ENCODE peak calls at places on chromosomes 3 and 15, in four cellular contexts. One of them, this sample, is unnamed.
A peak's percentile ranks its signal among the peaks of the same experiment; 100 is the strongest.

GRCh38 chr15:88881781-88882180 is 13.6 kb downstream of the HAPLN3 start:
- DNase-seq in stomach: no peak
- DNase-seq in kidney: no peak
- DNase-seq in tibial nerve: no peak
- DNase-seq in this sample: no peak

GRCh38 chr15:81375461-81375860 is 1.4 kb upstream of the TMC3 start:
- DNase-seq in stomach: no peak
- DNase-seq in kidney: no peak
- DNase-seq in tibial nerve: no peak
- DNase-seq in this sample: no peak

GRCh38 chr3:94246136-94246535 is 183.3 kb downstream of the NSUN3 start:
- DNase-seq in stomach: no peak
- DNase-seq in kidney: no peak
- DNase-seq in tibial nerve: no peak
- DNase-seq in this sample: no peak

GRCh38 chr3:45771831-45772230 is 24.5 kb downstream of the SLC6A20 start:
- DNase-seq in stomach: peak; percentile 7
- DNase-seq in kidney: no peak
- DNase-seq in tibial nerve: no peak
- DNase-seq in this sample: no peak

GRCh38 chr3:53739926-53740325 is 106.3 kb downstream of the CHDH start:
- DNase-seq in stomach: no peak
- DNase-seq in kidney: no peak
- DNase-seq in tibial nerve: no peak
- DNase-seq in this sample: no peak

GRCh38 chr3:53890726-53891499 is 746 bp downstream of the SELENOK start:
- DNase-seq in stomach: peak; percentile 57
- DNase-seq in kidney: no peak
- DNase-seq in tibial nerve: no peak
- DNase-seq in this sample: no peak

GRCh38 chr15:51830279-51830806 is 890 bp downstream of the TMOD3 start:
- DNase-seq in stomach: peak; percentile 50
- DNase-seq in kidney: no peak
- DNase-seq in tibial nerve: no peak
- DNase-seq in this sample: no peak

GRCh38 chr15:62495670-62496328 is 330.7 kb upstream of the C2CD4B start:
- DNase-seq in stomach: peak; percentile 33
- DNase-seq in kidney: no peak
- DNase-seq in tibial nerve: no peak
- DNase-seq in this sample: peak; percentile 7

GRCh38 chr3:126083511-126083912 is 412 bp downstream of the SLC41A3 start:
- DNase-seq in stomach: peak; percentile 49
- DNase-seq in kidney: no peak
- DNase-seq in tibial nerve: no peak
- DNase-seq in this sample: no peak

GRCh38 chr3:42654331-42655201 is 1.1 kb downstream of the ZBTB47 start:
- DNase-seq in stomach: peak; percentile 42
- DNase-seq in kidney: peak; percentile 85
- DNase-seq in tibial nerve: no peak
- DNase-seq in this sample: peak; percentile 63

GRCh38 chr3:137026701-137027100 is 68.9 kb downstream of the IL20RB start:
- DNase-seq in stomach: no peak
- DNase-seq in kidney: no peak
- DNase-seq in tibial nerve: no peak
- DNase-seq in this sample: no peak

GRCh38 chr15:75043509-75044257 is 20.3 kb downstream of the PPCDC start:
- DNase-seq in stomach: peak; percentile 82
- DNase-seq in kidney: peak; percentile 98
- DNase-seq in tibial nerve: peak; percentile 96
- DNase-seq in this sample: peak; percentile 95

GRCh38 chr3:3853584-3853983 is 54.4 kb downstream of the LRRN1 start:
- DNase-seq in stomach: no peak
- DNase-seq in kidney: no peak
- DNase-seq in tibial nerve: no peak
- DNase-seq in this sample: no peak

GRCh38 chr3:119628390-119628789 is 30.7 kb downstream of the PLA1A start:
- DNase-seq in stomach: no peak
- DNase-seq in kidney: no peak
- DNase-seq in tibial nerve: no peak
- DNase-seq in this sample: no peak

GRCh38 chr3:61182648-61183047 is 68.6 kb downstream of the FHIT start:
- DNase-seq in stomach: no peak
- DNase-seq in kidney: no peak
- DNase-seq in tibial nerve: no peak
- DNase-seq in this sample: no peak

GRCh38 chr3:146187334-146187950 is 26.5 kb upstream of the PLOD2 start:
- DNase-seq in stomach: no peak
- DNase-seq in kidney: no peak
- DNase-seq in tibial nerve: no peak
- DNase-seq in this sample: peak; percentile 6

GRCh38 chr3:87354399-87354798 is 78.0 kb upstream of the POU1F1 start:
- DNase-seq in stomach: no peak
- DNase-seq in kidney: no peak
- DNase-seq in tibial nerve: no peak
- DNase-seq in this sample: no peak

GRCh38 chr3:164194842-164195241 is 883.5 kb downstream of the SI start:
- DNase-seq in stomach: no peak
- DNase-seq in kidney: no peak
- DNase-seq in tibial nerve: no peak
- DNase-seq in this sample: no peak

GRCh38 chr3:194869482-194870169 is 183.9 kb downstream of the FAM43A start:
- DNase-seq in stomach: no peak
- DNase-seq in kidney: no peak
- DNase-seq in tibial nerve: no peak
- DNase-seq in this sample: no peak

GRCh38 chr3:172461530-172462138 is 13.4 kb upstream of the GHSR start:
- DNase-seq in stomach: no peak
- DNase-seq in kidney: no peak
- DNase-seq in tibial nerve: no peak
- DNase-seq in this sample: no peak

GRCh38 chr3:71695000-71695482 is 30.2 kb downstream of the EIF4E3 start:
- DNase-seq in stomach: no peak
- DNase-seq in kidney: no peak
- DNase-seq in tibial nerve: no peak
- DNase-seq in this sample: no peak

GRCh38 chr3:194312743-194313281 is 38.3 kb downstream of the CPN2 start:
- DNase-seq in stomach: no peak
- DNase-seq in kidney: peak; percentile 76
- DNase-seq in tibial nerve: peak; percentile 52
- DNase-seq in this sample: no peak

GRCh38 chr15:60993008-60993407 is 236.1 kb downstream of the RORA start:
- DNase-seq in stomach: no peak
- DNase-seq in kidney: no peak
- DNase-seq in tibial nerve: no peak
- DNase-seq in this sample: no peak

GRCh38 chr3:154122096-154122911 is 1.1 kb downstream of the ARHGEF26 start:
- DNase-seq in stomach: no peak
- DNase-seq in kidney: peak; percentile 71
- DNase-seq in tibial nerve: no peak
- DNase-seq in this sample: no peak

GRCh38 chr3:133578548-133579191 is 5.2 kb downstream of the CDV3 start:
- DNase-seq in stomach: no peak
- DNase-seq in kidney: no peak
- DNase-seq in tibial nerve: no peak
- DNase-seq in this sample: no peak

GRCh38 chr3:29683306-29683993 is 402.6 kb downstream of the RBMS3 start:
- DNase-seq in stomach: no peak
- DNase-seq in kidney: no peak
- DNase-seq in tibial nerve: no peak
- DNase-seq in this sample: no peak

GRCh38 chr15:38682861-38683260 is 118.2 kb upstream of the RASGRP1 start:
- DNase-seq in stomach: no peak
- DNase-seq in kidney: no peak
- DNase-seq in tibial nerve: no peak
- DNase-seq in this sample: no peak

GRCh38 chr3:69490971-69491370 is 105.1 kb upstream of the FRMD4B start:
- DNase-seq in stomach: no peak
- DNase-seq in kidney: no peak
- DNase-seq in tibial nerve: no peak
- DNase-seq in this sample: no peak

GRCh38 chr3:89038864-89039263 is 68.6 kb upstream of the EPHA3 start:
- DNase-seq in stomach: no peak
- DNase-seq in kidney: no peak
- DNase-seq in tibial nerve: no peak
- DNase-seq in this sample: no peak

GRCh38 chr3:188578579-188579363 is 424.8 kb downstream of the LPP start:
- DNase-seq in stomach: no peak
- DNase-seq in kidney: peak; percentile 70
- DNase-seq in tibial nerve: peak; percentile 58
- DNase-seq in this sample: peak; percentile 4

GRCh38 chr3:196712514-196713413 is 587 bp downstream of the PIGX start:
- DNase-seq in stomach: peak; percentile 72
- DNase-seq in kidney: peak; percentile 85
- DNase-seq in tibial nerve: peak; percentile 41
- DNase-seq in this sample: peak; percentile 56

GRCh38 chr3:151769175-151769574 is 35.4 kb downstream of the AADACL2 start:
- DNase-seq in stomach: no peak
- DNase-seq in kidney: no peak
- DNase-seq in tibial nerve: no peak
- DNase-seq in this sample: no peak

GRCh38 chr3:151768393-151768930 is 34.7 kb downstream of the AADACL2 start:
- DNase-seq in stomach: no peak
- DNase-seq in kidney: no peak
- DNase-seq in tibial nerve: no peak
- DNase-seq in this sample: no peak

GRCh38 chr3:151772825-151773480 is 39.2 kb downstream of the AADACL2 start:
- DNase-seq in stomach: no peak
- DNase-seq in kidney: no peak
- DNase-seq in tibial nerve: no peak
- DNase-seq in this sample: no peak

GRCh38 chr3:151774235-151774634 is 39.7 kb upstream of the AADAC start:
- DNase-seq in stomach: no peak
- DNase-seq in kidney: no peak
- DNase-seq in tibial nerve: no peak
- DNase-seq in this sample: no peak

GRCh38 chr3:151770941-151771340 is 37.2 kb downstream of the AADACL2 start:
- DNase-seq in stomach: peak; percentile 73
- DNase-seq in kidney: peak; percentile 74
- DNase-seq in tibial nerve: peak; percentile 31
- DNase-seq in this sample: no peak
- H3K4me3 ChIP-seq in stomach: no peak overlapping the region
- H3K4me3 ChIP-seq in kidney: no peak overlapping the region
- H3K4me3 ChIP-seq in tibial nerve: no peak overlapping the region
- H3K4me3 ChIP-seq in this sample: no peak overlapping the region

GRCh38 chr3:63849175-63849574 is 14.4 kb downstream of the THOC7 start:
- DNase-seq in stomach: no peak
- DNase-seq in kidney: no peak
- DNase-seq in tibial nerve: no peak
- DNase-seq in this sample: no peak

GRCh38 chr3:63845215-63845614 is 18.4 kb downstream of the THOC7 start:
- DNase-seq in stomach: no peak
- DNase-seq in kidney: no peak
- DNase-seq in tibial nerve: no peak
- DNase-seq in this sample: no peak

GRCh38 chr3:63853106-63853505 is 10.5 kb downstream of the THOC7 start:
- DNase-seq in stomach: no peak
- DNase-seq in kidney: no peak
- DNase-seq in tibial nerve: no peak
- DNase-seq in this sample: no peak

GRCh38 chr3:63851287-63851686 is 12.3 kb downstream of the THOC7 start:
- DNase-seq in stomach: no peak
- DNase-seq in kidney: no peak
- DNase-seq in tibial nerve: no peak
- DNase-seq in this sample: no peak

DNA sequence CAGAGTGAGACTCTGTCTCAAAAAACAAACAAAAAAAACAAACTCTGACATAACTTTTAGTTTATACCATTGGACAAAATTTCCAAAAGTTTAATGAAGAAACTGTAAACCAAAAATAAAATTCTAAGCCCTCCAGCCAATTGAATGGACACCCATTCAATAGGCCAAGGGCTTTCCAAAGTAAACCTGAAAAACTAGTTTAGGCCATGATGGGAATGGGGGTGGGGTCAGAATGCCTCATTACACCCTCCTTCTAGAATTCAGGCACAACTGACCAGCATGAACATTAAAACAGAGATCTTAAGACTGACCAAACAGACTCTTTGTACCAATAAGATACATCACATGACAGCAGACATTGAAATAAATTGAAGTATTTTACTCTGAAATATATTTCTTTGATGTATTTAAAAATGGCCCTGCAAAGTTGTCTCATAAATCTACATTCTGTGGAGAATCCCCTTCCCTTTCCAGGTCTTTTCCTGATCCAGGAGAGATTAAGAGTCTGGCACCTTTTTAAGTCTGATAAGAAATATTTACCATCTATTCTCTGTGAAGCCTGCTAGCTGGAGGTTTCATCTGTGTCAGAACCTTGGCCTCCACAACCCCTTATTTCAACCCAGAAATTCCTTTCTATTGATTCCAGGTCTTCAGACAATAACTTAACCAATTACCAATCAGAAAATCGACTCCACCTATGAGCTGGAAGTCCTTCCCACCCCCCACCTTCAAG is 15.7 kb downstream of the THOC7 start:
- DNase-seq in stomach: no peak
- DNase-seq in kidney: no peak
- DNase-seq in tibial nerve: no peak
- DNase-seq in this sample: no peak
- H3K4me3 ChIP-seq in stomach: no peak overlapping the region
- H3K4me3 ChIP-seq in kidney: no peak overlapping the region
- H3K4me3 ChIP-seq in tibial nerve: no peak overlapping the region
- H3K4me3 ChIP-seq in this sample: no peak overlapping the region

DNA sequence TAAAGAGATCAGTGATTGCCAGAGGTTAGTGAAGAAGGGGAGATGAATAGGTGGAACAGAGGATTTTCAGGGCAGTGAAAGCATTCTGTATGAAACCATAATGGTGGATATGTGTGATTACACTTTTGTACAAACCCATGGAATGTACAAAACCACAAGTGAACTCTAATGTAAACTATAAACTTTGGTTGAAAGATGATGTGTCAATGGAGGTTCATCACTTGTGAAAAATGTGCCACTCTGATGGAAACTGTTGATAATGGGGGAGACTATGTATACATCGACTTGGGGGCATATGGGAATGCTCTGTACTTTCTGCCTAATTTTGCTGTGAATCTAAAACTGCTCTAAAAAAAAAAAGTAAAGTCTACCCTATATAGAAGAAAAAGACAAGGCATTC is 68.7 kb upstream of the ARHGEF3 start:
- DNase-seq in stomach: no peak
- DNase-seq in kidney: no peak
- DNase-seq in tibial nerve: no peak
- DNase-seq in this sample: no peak
- H3K4me3 ChIP-seq in stomach: no peak overlapping the region
- H3K4me3 ChIP-seq in kidney: no peak overlapping the region
- H3K4me3 ChIP-seq in tibial nerve: no peak overlapping the region
- H3K4me3 ChIP-seq in this sample: no peak overlapping the region

DNA sequence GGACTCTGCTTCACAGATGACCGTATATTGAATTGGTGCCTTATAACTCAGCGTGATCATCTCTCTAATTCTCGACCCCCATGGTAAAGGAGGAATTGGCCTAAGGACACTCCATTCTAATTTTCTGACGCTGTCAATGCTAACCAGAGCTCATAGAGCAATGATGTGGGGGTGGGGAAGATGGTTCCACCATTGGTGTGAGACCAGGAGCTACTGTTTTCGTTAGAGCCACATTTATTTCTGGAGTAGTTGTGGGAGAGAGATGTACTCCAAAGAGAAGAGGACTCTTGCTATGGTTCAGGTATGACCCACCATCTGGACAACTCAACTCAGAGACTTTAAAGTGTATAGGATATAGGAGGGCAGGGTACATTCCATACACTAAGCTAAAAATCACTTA is 16.3 kb downstream of the ZBTB38 start:
- DNase-seq in stomach: no peak
- DNase-seq in kidney: no peak
- DNase-seq in tibial nerve: no peak
- DNase-seq in this sample: no peak
- H3K4me3 ChIP-seq in stomach: no peak overlapping the region
- H3K4me3 ChIP-seq in kidney: no peak overlapping the region
- H3K4me3 ChIP-seq in tibial nerve: no peak overlapping the region
- H3K4me3 ChIP-seq in this sample: peak overlapping the region; percentile 71

This sample was measured in dorsolateral prefrontal cortex.